ENCODE peak calls at places on chromosomes 5 and 9, in five cellular contexts. T is GM12878, W is HepG2, R is H1, Y is K562. C is an unnamed sample.

GRCh38 chr5:142808778-142809606 is 38.8 kb downstream of the ARHGAP26 start:
- DNase-seq in T (no peak), W (no peak), R (no peak), Y (no peak), C (no peak)

GRCh38 chr5:169641253-169641652 is 4.2 kb downstream of the DOCK2 start:
- DNase-seq in T (no peak), W (no peak), R (no peak), Y (no peak), C (peak)

GRCh38 chr5:8216921-8217320 is 348.0 kb downstream of the MTRR start:
- DNase-seq in T (no peak), W (no peak), R (no peak), Y (no peak), C (no peak)

GRCh38 chr9:132905726-132906125 is 27.0 kb downstream of the SPACA9 start:
- DNase-seq in T (no peak), W (no peak), R (no peak), Y (no peak), C (no peak)

GRCh38 chr9:4442806-4443205 is 47.5 kb upstream of the SLC1A1 start:
- DNase-seq in T (no peak), W (no peak), R (no peak), Y (no peak), C (no peak)

GRCh38 chr9:34744295-34745221 is 34.6 kb upstream of the CCL21 start:
- DNase-seq in T (no peak), W (no peak), R (no peak), Y (no peak), C (no peak)

GRCh38 chr5:148910686-148911361 is 84.4 kb downstream of the ADRB2 start:
- DNase-seq in T (no peak), W (no peak), R (no peak), Y (no peak), C (no peak)

GRCh38 chr5:96572864-96573512 is 89.2 kb upstream of the CAST start:
- DNase-seq in T (no peak), W (no peak), R (no peak), Y (no peak), C (no peak)

GRCh38 chr9:136701665-136702048 is 10.7 kb upstream of the DIPK1B start:
- DNase-seq in T (no peak), W (no peak), R (no peak), Y (no peak), C (no peak)
- H2AFZ ChIP-seq in T (peak), W (no peak), R (no peak), Y (peak), C (peak)

GRCh38 chr5:94025788-94026473 is 284.5 kb upstream of the POU5F2 start:
- DNase-seq in T (no peak), W (peak), R (no peak), Y (no peak), C (peak)
- TF ChIP-seq CREB1 in T (no peak), W (no peak), R (no peak), Y (no peak), C (no peak)

DNA sequence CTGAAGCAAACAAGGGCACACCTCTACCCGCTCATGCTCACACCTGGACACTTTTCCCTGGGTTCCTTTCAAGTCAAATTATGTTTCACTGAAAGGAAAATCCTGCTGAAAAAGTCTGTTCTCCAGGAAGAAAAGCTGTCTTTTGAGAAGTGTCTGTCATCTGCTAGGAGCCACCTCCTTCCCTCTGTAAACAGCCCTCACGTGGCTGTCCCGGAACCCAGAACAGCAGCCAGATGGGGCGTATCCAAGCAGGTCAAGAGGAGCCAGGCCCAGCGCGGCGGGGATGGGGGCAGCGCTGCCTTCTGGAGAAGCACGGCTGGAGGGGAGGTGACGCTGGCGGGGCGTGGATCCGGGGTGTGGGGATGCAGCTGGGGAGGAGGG is at the start of gene PNPLA7:
- DNase-seq in T (no peak), W (peak), R (peak), Y (peak), C (peak)
- H2AFZ ChIP-seq in T (peak), W (peak), R (no peak), Y (peak), C (no peak)

DNA sequence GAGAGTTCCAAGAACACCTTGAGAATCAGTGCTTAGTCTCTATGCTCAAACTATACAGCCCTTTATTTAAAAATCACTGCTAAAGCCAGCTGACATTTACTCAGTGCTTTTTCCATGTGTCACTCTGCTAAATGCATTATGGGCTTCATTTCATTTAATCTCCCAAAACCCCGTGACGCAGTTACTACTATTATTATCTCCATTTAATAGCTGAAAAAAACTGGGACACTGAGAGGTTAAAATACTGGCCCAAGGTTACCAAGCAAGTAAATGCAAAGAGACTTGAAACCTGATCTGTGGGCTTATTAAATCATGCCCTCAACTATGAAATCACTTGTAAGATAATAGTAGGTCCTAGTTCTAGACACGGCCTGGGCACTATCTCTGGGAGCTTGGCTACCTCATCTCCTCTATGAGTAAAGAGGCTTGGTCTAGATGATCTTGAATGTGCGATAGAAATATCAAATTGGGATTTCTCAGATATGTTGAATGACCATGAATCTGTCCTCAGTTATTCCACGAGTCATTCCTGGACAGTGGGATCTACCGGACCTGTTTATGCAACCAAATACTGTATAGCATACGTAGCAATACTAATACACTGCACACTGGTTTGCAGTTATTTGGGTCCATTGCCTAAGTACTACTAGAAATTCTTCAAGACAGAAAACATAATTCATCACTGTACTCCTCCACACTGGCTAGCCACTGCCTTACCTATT is 32.3 kb downstream of the MARCHF11 start:
- DNase-seq in T (no peak), W (no peak), R (no peak), Y (no peak), C (no peak)
- TF ChIP-seq CREB1 in T (no peak), W (no peak), R (no peak), Y (no peak), C (no peak)

GRCh38 chr5:152290181-152290580 is 114.9 kb downstream of the NMUR2 start:
- DNase-seq in T (no peak), W (no peak), R (no peak), Y (no peak), C (no peak)
- H2AFZ ChIP-seq in T (no peak), W (no peak), R (no peak), Y (no peak), C (no peak)

DNA sequence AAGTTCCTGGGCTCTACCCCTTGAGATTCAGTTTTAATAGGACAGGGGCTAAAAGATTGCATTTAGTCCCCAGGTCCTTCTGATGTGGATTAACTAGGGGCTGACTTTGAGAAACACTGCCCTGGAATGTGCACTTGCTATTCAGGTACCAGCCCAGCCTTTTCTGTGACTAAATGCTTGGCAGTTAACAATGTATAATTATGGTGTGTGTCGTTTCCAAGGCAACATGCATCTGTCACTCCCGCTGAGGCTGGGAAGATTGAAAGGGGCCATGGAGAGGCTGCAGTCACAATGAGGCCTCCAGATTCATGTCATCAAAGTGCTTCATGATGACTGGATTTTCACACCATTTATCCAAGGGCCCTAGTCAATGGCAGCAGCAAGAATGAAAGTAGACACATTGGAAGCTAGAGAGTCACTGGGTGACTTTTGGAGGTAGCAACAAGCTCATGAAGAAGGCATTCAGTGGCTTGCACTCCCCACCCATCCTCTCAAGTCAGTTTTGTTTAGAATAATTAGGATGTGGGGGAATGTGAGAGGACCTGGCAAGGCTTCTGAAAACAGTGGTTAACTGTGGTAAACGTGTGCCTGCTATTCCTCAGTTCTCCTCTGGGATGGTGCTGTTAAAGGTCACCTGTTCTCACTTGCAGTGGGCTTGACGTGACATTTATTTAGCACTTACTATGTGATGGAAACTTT is 28.3 kb downstream of the RAI14 start:
- DNase-seq in T (no peak), W (peak), R (no peak), Y (no peak), C (peak)
- TF ChIP-seq CREB1 in T (no peak), W (no peak), R (no peak), Y (no peak), C (no peak)

GRCh38 chr9:89362647-89363310 is 44.5 kb downstream of the SECISBP2 start:
- DNase-seq in T (no peak), W (no peak), R (no peak), Y (no peak), C (no peak)
- H2AFZ ChIP-seq in T (no peak), W (no peak), R (no peak), Y (no peak), C (no peak)

GRCh38 chr5:153626836-153627235 is 136.4 kb downstream of the GRIA1 start:
- DNase-seq in T (no peak), W (no peak), R (no peak), Y (no peak), C (no peak)

GRCh38 chr5:153630546-153630945 is 140.1 kb downstream of the GRIA1 start:
- DNase-seq in T (no peak), W (no peak), R (no peak), Y (no peak), C (no peak)

GRCh38 chr5:153629496-153629895 is 139.0 kb downstream of the GRIA1 start:
- DNase-seq in T (no peak), W (no peak), R (no peak), Y (no peak), C (no peak)

GRCh38 chr5:153625826-153626354 is 135.4 kb downstream of the GRIA1 start:
- DNase-seq in T (no peak), W (no peak), R (no peak), Y (no peak), C (no peak)

DNA sequence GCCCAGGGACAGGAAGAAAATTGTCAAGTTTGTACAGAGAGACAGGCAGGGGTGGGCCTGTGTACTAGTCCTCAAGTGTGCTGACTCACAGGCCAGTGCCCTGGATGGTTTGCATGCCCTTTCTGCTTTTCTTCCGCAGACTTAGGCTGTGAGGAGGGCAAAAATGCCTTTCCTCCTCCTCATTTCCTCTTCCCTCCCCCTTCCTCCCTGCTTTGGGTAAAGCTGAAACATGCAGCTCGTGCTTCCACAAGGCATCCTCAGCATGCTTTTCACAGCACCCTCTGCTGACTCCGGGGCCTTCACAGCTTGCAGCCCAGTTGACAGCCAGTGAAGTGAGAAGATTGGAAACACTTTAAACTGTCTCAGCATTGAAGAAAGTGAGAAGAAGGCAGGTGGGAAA is 138.6 kb downstream of the GRIA1 start:
- DNase-seq in T (no peak), W (no peak), R (peak), Y (no peak), C (peak)
- TF ChIP-seq CREB1 in T (no peak), W (no peak), R (no peak), Y (no peak), C (no peak)

DNA sequence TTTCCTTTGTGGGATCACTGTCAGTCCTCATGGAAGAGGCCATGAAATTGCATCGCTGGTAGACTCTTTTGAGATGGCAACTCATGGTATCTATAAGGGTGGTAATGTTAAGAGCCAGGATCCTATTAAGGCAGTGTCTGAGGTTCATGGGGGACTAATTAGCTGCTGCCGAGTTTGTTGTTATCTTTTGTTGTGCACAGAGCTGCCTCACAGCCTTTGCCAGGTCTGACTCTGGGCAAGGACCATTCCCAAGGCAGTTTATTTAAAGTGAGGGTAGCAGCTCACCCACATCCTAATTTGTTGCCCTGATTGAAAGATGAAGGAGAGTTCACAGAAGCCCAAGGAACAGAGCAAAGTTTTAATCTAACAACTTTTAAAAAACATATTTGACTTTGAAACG is 7.9 kb downstream of the SMARCA2 start:
- DNase-seq in T (no peak), W (no peak), R (no peak), Y (no peak), C (no peak)
- H2AFZ ChIP-seq in T (no peak), W (no peak), R (no peak), Y (no peak), C (no peak)

DNA sequence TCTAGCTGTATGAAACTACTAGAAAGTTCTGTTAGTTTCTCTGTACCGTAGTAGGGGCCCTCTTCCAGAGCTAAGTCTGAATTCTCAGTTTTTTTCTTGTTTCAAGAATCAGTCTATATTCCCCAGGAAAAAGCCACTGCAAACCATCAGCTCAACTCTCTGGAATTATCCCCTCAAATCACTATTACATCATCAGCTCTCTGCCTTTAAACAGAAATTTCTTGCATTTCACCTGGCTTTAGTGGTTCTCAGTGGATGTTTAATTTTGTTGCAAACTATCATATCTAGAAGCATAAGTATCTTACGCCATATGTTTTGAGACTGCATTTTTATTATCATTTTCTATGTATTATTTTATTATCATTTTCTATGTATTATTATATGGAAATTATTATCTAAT is 55.2 kb upstream of the PPP2CA start:
- DNase-seq in T (no peak), W (no peak), R (no peak), Y (no peak), C (no peak)
- TF ChIP-seq CREB1 in T (no peak), W (no peak), R (no peak), Y (no peak), C (no peak)

C was measured in GM23338.